ENCODE peak calls at places on chromosome 22, in six cellular contexts. K is esophagus muscularis mucosa, J is suprapubic skin, W is stomach, P is SK-N-SH, Q is H1. R is an unnamed sample.

GRCh38 chr22:30116362-30117117 is 36.3 kb downstream of the HORMAD2 start:
- DNase-seq in K (no peak), J (no peak), W (no peak), P (no peak), Q (no peak), R (no peak)

GRCh38 chr22:22156716-22157499 is 87.7 kb upstream of the VPREB1 start:
- DNase-seq in K (no peak), J (no peak), W (peak; percentile 61), P (peak; percentile 59), Q (peak; percentile 69), R (no peak)

GRCh38 chr22:21018314-21018713 is 3.3 kb downstream of the P2RX6 start:
- DNase-seq in K (no peak), J (no peak), W (no peak), P (no peak), Q (no peak), R (no peak)

GRCh38 chr22:19226428-19226827 is 47.9 kb upstream of the SLC25A1 start:
- DNase-seq in K (no peak), J (no peak), W (no peak), P (no peak), Q (no peak), R (no peak)

GRCh38 chr22:24427500-24428164 is at the start of gene ADORA2A:
- DNase-seq in K (no peak), J (no peak), W (peak; percentile 67), P (peak; percentile 39), Q (no peak), R (no peak)

GRCh38 chr22:44664149-44664548 is 37.9 kb upstream of the PRR5 start:
- DNase-seq in K (peak; percentile 94), J (no peak), W (peak; percentile 51), P (peak; percentile 52), Q (no peak), R (peak; percentile 86)

GRCh38 chr22:22802346-22802970 is 85.2 kb upstream of the IGLL5 start:
- DNase-seq in K (peak; percentile 72), J (no peak), W (no peak), P (no peak), Q (peak; percentile 42), R (peak; percentile 70)

GRCh38 chr22:23179381-23180294 is 671 bp upstream of the BCR start:
- DNase-seq in K (no peak), J (no peak), W (peak; percentile 44), P (no peak), Q (no peak), R (no peak)

GRCh38 chr22:30572840-30573593 is 1.4 kb downstream of the GAL3ST1 start:
- DNase-seq in K (no peak), J (no peak), W (no peak), P (no peak), Q (no peak), R (no peak)

GRCh38 chr22:18034076-18034475 is 9.7 kb upstream of the MICAL3 start:
- DNase-seq in K (no peak), J (no peak), W (no peak), P (no peak), Q (no peak), R (no peak)

GRCh38 chr22:18029686-18030267 is 5.4 kb upstream of the MICAL3 start:
- DNase-seq in K (no peak), J (no peak), W (no peak), P (no peak), Q (no peak), R (no peak)

GRCh38 chr22:18031670-18032454 is 7.5 kb upstream of the MICAL3 start:
- DNase-seq in K (no peak), J (no peak), W (no peak), P (no peak), Q (no peak), R (no peak)

GRCh38 chr22:18033204-18033998 is 9.0 kb upstream of the MICAL3 start:
- DNase-seq in K (peak; percentile 81), J (no peak), W (no peak), P (no peak), Q (no peak), R (no peak)

DNA sequence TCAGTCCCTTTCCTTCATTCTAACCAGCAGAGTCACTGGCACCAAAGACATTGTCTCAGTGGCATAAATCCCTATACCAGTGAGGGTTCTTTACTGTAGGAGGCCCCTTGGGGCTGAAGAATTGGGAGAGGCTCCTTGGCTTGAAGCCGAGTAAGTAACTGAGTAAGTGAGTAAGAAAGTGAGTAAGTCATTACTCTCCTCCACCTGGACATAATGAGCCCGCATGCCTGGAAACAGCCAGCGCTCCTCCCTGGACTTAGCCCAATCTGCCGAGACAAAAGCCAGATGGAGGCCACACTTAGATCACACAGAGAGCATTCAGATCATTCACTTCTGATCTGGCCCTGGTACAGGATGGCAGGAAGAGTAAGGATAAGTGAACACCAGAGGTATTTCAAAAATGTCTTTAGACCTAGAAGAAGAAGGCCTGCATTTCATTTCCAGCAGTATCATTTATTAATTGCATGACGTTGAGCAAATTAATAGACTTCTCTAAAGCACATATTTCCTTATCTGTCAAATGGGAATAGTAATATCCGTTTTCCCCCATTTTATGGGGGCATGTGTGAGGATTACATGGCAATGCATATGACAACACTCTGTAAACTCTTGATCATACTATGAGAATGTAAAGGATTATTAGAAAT is 8.2 kb upstream of the MICAL3 start:
- DNase-seq in K (no peak), J (no peak), W (no peak), P (no peak), Q (no peak), R (no peak)
- H3K4me3 ChIP-seq in K (no peak overlapping the region), J (no peak overlapping the region), W (no peak overlapping the region), P (peak overlapping the region; percentile 26), Q (no peak overlapping the region), R (no peak overlapping the region)

GRCh38 chr22:36364255-36365019 is 23.3 kb downstream of the MYH9 start:
- DNase-seq in K (no peak), J (no peak), W (no peak), P (no peak), Q (no peak), R (no peak)

GRCh38 chr22:36363378-36363931 is 24.3 kb downstream of the MYH9 start:
- DNase-seq in K (no peak), J (no peak), W (peak; percentile 65), P (no peak), Q (no peak), R (no peak)

GRCh38 chr22:36366291-36366708 is 21.5 kb downstream of the MYH9 start:
- DNase-seq in K (no peak), J (no peak), W (no peak), P (no peak), Q (no peak), R (no peak)

GRCh38 chr22:36367066-36367465 is 20.7 kb downstream of the MYH9 start:
- DNase-seq in K (no peak), J (no peak), W (no peak), P (no peak), Q (no peak), R (no peak)

GRCh38 chr22:36365020-36365411 is 22.8 kb downstream of the MYH9 start:
- DNase-seq in K (no peak), J (no peak), W (peak; percentile 65), P (no peak), Q (no peak), R (no peak)
- TF ChIP-seq POLR2AphosphoS5 in K (peak; percentile 82), J (no peak), W (peak; percentile 86), P (peak; percentile 49), Q (no peak), R (peak; percentile 78)

GRCh38 chr22:28426346-28427132 is 253.1 kb downstream of the TTC28 start:
- DNase-seq in K (no peak), J (no peak), W (no peak), P (no peak), Q (no peak), R (no peak)

GRCh38 chr22:28435271-28435825 is 244.3 kb downstream of the TTC28 start:
- DNase-seq in K (no peak), J (no peak), W (peak; percentile 78), P (no peak), Q (no peak), R (no peak)

GRCh38 chr22:28435960-28436359 is 243.7 kb downstream of the TTC28 start:
- DNase-seq in K (no peak), J (no peak), W (no peak), P (no peak), Q (no peak), R (no peak)

GRCh38 chr22:28429711-28430110 is 249.9 kb downstream of the TTC28 start:
- DNase-seq in K (no peak), J (no peak), W (no peak), P (no peak), Q (no peak), R (no peak)

DNA sequence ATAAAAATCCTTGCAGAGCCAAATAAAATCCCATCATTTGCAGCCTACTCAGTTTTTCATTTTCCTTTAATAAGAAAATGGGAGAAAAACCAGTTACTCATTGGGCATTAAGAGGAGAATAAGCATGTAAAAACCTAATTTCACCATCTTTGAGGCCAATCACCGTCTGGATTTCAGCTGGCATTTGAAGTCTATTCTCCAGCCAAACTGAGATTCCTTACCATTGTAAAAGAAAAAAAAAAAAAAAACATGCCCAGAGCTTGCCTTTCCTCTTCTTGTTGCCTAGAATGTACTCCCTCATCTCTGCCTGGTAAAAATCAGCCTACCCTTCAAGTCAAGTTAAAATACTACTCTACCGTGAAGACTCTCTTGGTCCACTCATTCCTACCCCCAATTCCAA is 249.0 kb downstream of the TTC28 start:
- DNase-seq in K (no peak), J (no peak), W (no peak), P (no peak), Q (no peak), R (no peak)
- TF ChIP-seq CTCF in K (no peak), J (no peak), W (no peak), P (no peak), Q (no peak), R (no peak)

DNA sequence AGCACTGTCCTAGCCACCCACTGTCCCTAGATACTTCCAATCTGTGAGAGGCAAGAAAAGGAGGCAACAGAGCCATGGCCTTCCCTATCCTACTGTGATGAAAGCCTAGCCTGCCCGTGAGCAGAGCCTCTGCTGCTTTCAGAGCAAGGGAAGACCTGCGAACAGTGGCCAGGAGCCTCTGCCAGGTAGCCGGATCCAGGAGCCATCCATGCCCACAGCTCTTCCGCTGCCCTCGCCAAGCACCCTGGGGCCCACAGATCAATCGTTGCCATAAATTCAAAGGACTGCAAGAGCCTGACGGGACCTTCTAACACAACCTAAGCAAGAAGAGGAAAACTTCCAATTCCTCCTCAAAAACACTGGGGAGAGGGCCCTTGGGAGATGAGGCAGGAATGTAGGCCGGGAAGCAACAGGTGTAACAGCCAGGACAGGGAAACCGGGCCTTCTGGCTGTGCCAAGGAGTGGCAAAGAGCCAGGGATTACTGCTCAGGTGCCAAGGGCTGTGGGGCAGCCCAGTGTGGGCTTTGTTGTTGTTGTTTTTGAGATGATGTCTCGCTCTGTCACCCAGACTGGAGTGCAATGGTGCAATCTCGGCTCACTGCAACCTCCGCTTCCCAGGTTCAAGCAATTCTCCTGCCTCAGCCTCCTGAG is 18.1 kb downstream of the CSNK1E start:
- DNase-seq in K (no peak), J (no peak), W (no peak), P (no peak), Q (no peak), R (no peak)
- H3K4me3 ChIP-seq in K (no peak overlapping the region), J (no peak overlapping the region), W (no peak overlapping the region), P (no peak overlapping the region), Q (no peak overlapping the region), R (no peak overlapping the region)

R was measured in vagina.